ENCODE peak calls at places on chromosomes 7 and 10, in ten cellular contexts. U is M059J; S is GM20000; T is NCI-H82; M is brain microvascular endothelial cell; O is left ventricle myocardium superior; P is epithelial cell of proximal tubule; X is foreskin melanocyte; G is stimulated activated CD4-positive, alpha-beta T cell treated with anti-CD3 and anti-CD28 coated beads, Interleukin-2, amount 100 ng/mL, for 24 hours; K is mucosa of gallbladder. E is an unnamed sample.

GRCh38 chr7:13920053-13920697 is 69.3 kb downstream of the ETV1 start:
- DNase-seq in P (peak), K (peak), U (peak), G (no peak), O (no peak), T (peak), X (peak), M (peak), S (no peak), E (peak)

GRCh38 chr7:30173058-30173897 is 38.5 kb downstream of the MTURN start:
- DNase-seq in K (peak), M (peak), P (no peak), O (peak), G (no peak), U (peak), S (no peak), X (peak), T (peak), E (peak)

GRCh38 chr10:6239213-6239991 is 36.7 kb downstream of the PFKFB3 start:
- DNase-seq in T (no peak), M (peak), G (peak), O (no peak), U (peak), S (peak), K (peak), X (peak), P (peak), E (peak)

GRCh38 chr10:31698169-31698890 is 230.3 kb downstream of the ARHGAP12 start:
- DNase-seq in U (peak), S (no peak), P (no peak), K (peak), X (no peak), O (no peak), G (no peak), T (no peak), M (peak), E (peak)

GRCh38 chr7:128119036-128119435 is 87.8 kb upstream of the LRRC4 start:
- DNase-seq in M (no peak), K (no peak), G (no peak), O (no peak), P (no peak), X (no peak), S (no peak), U (no peak), T (no peak), E (no peak)

GRCh38 chr10:117663750-117664149 is 121.2 kb downstream of the EMX2 start:
- DNase-seq in T (no peak), G (no peak), P (peak), X (no peak), K (no peak), O (no peak), U (peak), S (peak), M (peak), E (peak)

GRCh38 chr10:125093199-125093841 is 67.0 kb downstream of the CTBP2 start:
- DNase-seq in X (no peak), M (peak), K (no peak), U (no peak), G (no peak), O (peak), P (no peak), S (no peak), T (peak), E (peak)

GRCh38 chr7:72546586-72546985 is 134.4 kb upstream of the CALN1 start:
- DNase-seq in U (peak), M (no peak), T (no peak), G (peak), S (no peak), X (peak), O (no peak), P (no peak), K (no peak), E (no peak)

GRCh38 chr10:3813986-3814831 is 29.2 kb upstream of the KLF6 start:
- DNase-seq in M (peak), U (peak), P (no peak), O (no peak), S (no peak), G (no peak), T (no peak), K (no peak), X (no peak), E (no peak)

GRCh38 chr10:8489823-8490222 is 435.3 kb downstream of the GATA3 start:
- DNase-seq in S (no peak), M (no peak), G (no peak), T (peak), K (no peak), P (no peak), X (no peak), O (no peak), U (no peak), E (no peak)

GRCh38 chr10:69855346-69856163 is 53.8 kb downstream of the COL13A1 start:
- DNase-seq in M (no peak), K (no peak), T (no peak), S (no peak), X (no peak), P (no peak), U (no peak), O (no peak), G (no peak), E (no peak)

GRCh38 chr7:114158854-114159253 is 240.0 kb upstream of the PPP1R3A start:
- DNase-seq in X (no peak), S (no peak), O (no peak), T (no peak), P (no peak), M (no peak), K (no peak), G (no peak), U (no peak), E (no peak)